ENCODE peak calls at places on chromosomes 11 and 22, in five cellular contexts. U is psoas muscle; H is AG08395; X is effector CD4-positive, alpha-beta T cell; B is SK-N-SH. C is an unnamed sample.

GRCh38 chr11:1829039-1829820 is 5.6 kb upstream of the SYT8 start:
- DNase-seq in U (no peak), H (peak), X (no peak), B (no peak), C (no peak)

GRCh38 chr11:120184371-120184945 is 26.4 kb upstream of the OAF start:
- DNase-seq in U (peak), H (no peak), X (no peak), B (no peak), C (no peak)

GRCh38 chr22:20750461-20751184 is 23.3 kb upstream of the SERPIND1 start:
- DNase-seq in U (peak), H (peak), X (no peak), B (no peak), C (peak)

GRCh38 chr11:34940026-34940677 is 23.7 kb downstream of the PDHX start:
- DNase-seq in U (no peak), H (peak), X (no peak), B (no peak), C (no peak)

GRCh38 chr11:76560219-76560618 is 110.3 kb downstream of the LRRC32 start:
- DNase-seq in U (no peak), H (peak), X (no peak), B (no peak), C (peak)

GRCh38 chr11:96132437-96132836 is 208.5 kb upstream of the MTMR2 start:
- DNase-seq in U (no peak), H (no peak), X (no peak), B (no peak), C (no peak)

GRCh38 chr11:110463153-110463552 is 33.4 kb downstream of the FDX1 start:
- DNase-seq in U (peak), H (peak), X (no peak), B (peak), C (peak)

GRCh38 chr22:27671413-27671721 is 130.2 kb downstream of the MN1 start:
- DNase-seq in U (no peak), H (no peak), X (no peak), B (no peak), C (no peak)

GRCh38 chr11:67398661-67399563 is 2.7 kb downstream of the PPP1CA start:
- DNase-seq in U (no peak), H (no peak), X (no peak), B (no peak), C (no peak)

GRCh38 chr11:9562716-9563115 is 10.8 kb upstream of the WEE1 start:
- DNase-seq in U (no peak), H (no peak), X (no peak), B (no peak), C (no peak)

GRCh38 chr11:65159005-65159404 is 11.0 kb upstream of the SPDYC start:
- DNase-seq in U (no peak), H (no peak), X (no peak), B (no peak), C (no peak)

GRCh38 chr11:116613201-116613910 is 159.4 kb downstream of the BUD13 start:
- DNase-seq in U (no peak), H (no peak), X (no peak), B (no peak), C (no peak)

GRCh38 chr11:34284836-34285235 is 73.0 kb downstream of the ABTB2 start:
- DNase-seq in U (no peak), H (no peak), X (no peak), B (peak), C (no peak)

GRCh38 chr11:71933141-71933933 is 4.5 kb downstream of the RNF121 start:
- DNase-seq in U (no peak), H (no peak), X (no peak), B (no peak), C (no peak)

GRCh38 chr11:69442807-69443137 is 38.7 kb upstream of the LINC01488 start:
- DNase-seq in U (no peak), H (peak), X (no peak), B (peak), C (no peak)

GRCh38 chr11:67546852-67547251 is 23.6 kb upstream of the CABP2 start:
- DNase-seq in U (no peak), H (no peak), X (no peak), B (no peak), C (no peak)

GRCh38 chr11:18720811-18721575 is 5.0 kb downstream of the IGSF22 start:
- DNase-seq in U (peak), H (peak), X (peak), B (peak), C (peak)

GRCh38 chr22:39598017-39598965 is 27.7 kb downstream of the CACNA1I start:
- DNase-seq in U (peak), H (no peak), X (peak), B (no peak), C (no peak)

GRCh38 chr11:45045692-45046471 is 95.2 kb upstream of the TP53I11 start:
- DNase-seq in U (peak), H (peak), X (no peak), B (no peak), C (peak)

GRCh38 chr11:93510196-93510898 is 32.8 kb downstream of the SMCO4 start:
- DNase-seq in U (no peak), H (no peak), X (no peak), B (no peak), C (no peak)

GRCh38 chr11:64186205-64187165 is 514 bp downstream of the STIP1 start:
- DNase-seq in U (no peak), H (no peak), X (peak), B (no peak), C (peak)

GRCh38 chr11:119254239-119254638 is 48.1 kb downstream of the CBL start:
- DNase-seq in U (no peak), H (no peak), X (no peak), B (no peak), C (no peak)

GRCh38 chr22:43260346-43260745 is 73.4 kb upstream of the TTLL12 start:
- DNase-seq in U (no peak), H (no peak), X (no peak), B (no peak), C (no peak)

GRCh38 chr11:73411031-73411430 is 34.8 kb downstream of the RELT start:
- DNase-seq in U (no peak), H (no peak), X (no peak), B (no peak), C (no peak)

GRCh38 chr11:121422675-121423074 is 29.4 kb upstream of the SORL1 start:
- DNase-seq in U (no peak), H (no peak), X (no peak), B (no peak), C (no peak)

GRCh38 chr11:65219930-65220213 is 38.1 kb downstream of the CAPN1 start:
- DNase-seq in U (no peak), H (peak), X (no peak), B (no peak), C (no peak)

GRCh38 chr11:11279956-11280689 is 72.9 kb downstream of the CSNK2A3 start:
- DNase-seq in U (no peak), H (no peak), X (no peak), B (no peak), C (peak)

GRCh38 chr11:8593455-8593854 is 573 bp downstream of the STK33 start:
- DNase-seq in U (no peak), H (no peak), X (no peak), B (peak), C (no peak)

GRCh38 chr11:73308003-73308962 is at the start of gene ARHGEF17:
- DNase-seq in U (peak), H (peak), X (peak), B (peak), C (peak)

GRCh38 chr22:38222797-38223119 is 21.0 kb downstream of the MAFF start:
- DNase-seq in U (no peak), H (no peak), X (no peak), B (no peak), C (peak)

GRCh38 chr22:44151661-44152060 is 29.1 kb upstream of the PARVG start:
- DNase-seq in U (no peak), H (peak), X (no peak), B (no peak), C (no peak)

GRCh38 chr22:45226681-45227186 is 14.0 kb downstream of the KIAA0930 start:
- DNase-seq in U (peak), H (peak), X (no peak), B (no peak), C (no peak)

C was measured in endothelial cell of umbilical vein.